ENCODE peak calls at places on chromosomes 4 and X, in six cellular contexts. B is breast epithelium, W is thyroid gland, X is IMR-90, V is upper lobe of left lung, M is stomach. Q is an unnamed sample.

GRCh38 chr4:26806331-26806730 is 54.3 kb upstream of the STIM2 start:
- DNase-seq in B (no peak), W (no peak), X (peak; percentile 29), V (no peak), M (no peak), Q (no peak)

GRCh38 chrX:114952696-114953095 is 64.7 kb downstream of the IL13RA2 start:
- DNase-seq in B (no peak), W (no peak), X (no peak), V (no peak), M (no peak), Q (no peak)

GRCh38 chr4:16609170-16609758 is 289.2 kb downstream of the LDB2 start:
- DNase-seq in B (no peak), W (no peak), X (no peak), V (no peak), M (no peak), Q (no peak)

GRCh38 chrX:40253770-40254169 is 156.0 kb upstream of the BCOR start:
- DNase-seq in B (no peak), W (no peak), X (no peak), V (no peak), M (no peak), Q (no peak)

GRCh38 chr4:121597346-121597934 is 99.3 kb downstream of the ANXA5 start:
- DNase-seq in B (no peak), W (no peak), X (peak; percentile 5), V (no peak), M (no peak), Q (no peak)

GRCh38 chrX:137423241-137423640 is 142.7 kb upstream of the ZIC3 start:
- DNase-seq in B (no peak), W (no peak), X (no peak), V (no peak), M (no peak), Q (no peak)

GRCh38 chr4:187268940-187269339 is 545.3 kb upstream of the FAT1 start:
- DNase-seq in B (no peak), W (no peak), X (peak; percentile 85), V (no peak), M (no peak), Q (no peak)

GRCh38 chr4:77181737-77182136 is 24.7 kb downstream of the CCNG2 start:
- DNase-seq in B (no peak), W (no peak), X (no peak), V (no peak), M (no peak), Q (no peak)

GRCh38 chr4:159685406-159686092 is 582.7 kb downstream of the RAPGEF2 start:
- DNase-seq in B (no peak), W (no peak), X (no peak), V (no peak), M (no peak), Q (no peak)

GRCh38 chr4:73345399-73345975 is 58.6 kb upstream of the ALB start:
- DNase-seq in B (no peak), W (no peak), X (no peak), V (no peak), M (no peak), Q (no peak)

GRCh38 chr4:145840162-145840768 is 98.4 kb downstream of the ZNF827 start:
- DNase-seq in B (no peak), W (no peak), X (peak; percentile 38), V (no peak), M (no peak), Q (no peak)

GRCh38 chr4:36310793-36311192 is 29.4 kb downstream of the DTHD1 start:
- DNase-seq in B (no peak), W (no peak), X (no peak), V (no peak), M (no peak), Q (peak; percentile 17)

GRCh38 chr4:86011117-86011516 is 348.7 kb downstream of the MAPK10 start:
- DNase-seq in B (no peak), W (peak; percentile 57), X (peak; percentile 77), V (no peak), M (no peak), Q (peak; percentile 39)

GRCh38 chrX:140525448-140525847 is 20.6 kb upstream of the SOX3 start:
- DNase-seq in B (no peak), W (no peak), X (peak; percentile 64), V (no peak), M (no peak), Q (no peak)

GRCh38 chr4:71609159-71609558 is 174.7 kb downstream of the GC start:
- DNase-seq in B (no peak), W (no peak), X (no peak), V (no peak), M (no peak), Q (no peak)

GRCh38 chrX:18401848-18402213 is 23.6 kb upstream of the CDKL5 start:
- DNase-seq in B (no peak), W (no peak), X (no peak), V (no peak), M (no peak), Q (no peak)

GRCh38 chrX:38552721-38553120 is 8.6 kb upstream of the TSPAN7 start:
- DNase-seq in B (no peak), W (no peak), X (no peak), V (no peak), M (no peak), Q (no peak)

GRCh38 chr4:35300996-35301774 is 943.1 kb downstream of the ARAP2 start:
- DNase-seq in B (no peak), W (no peak), X (no peak), V (no peak), M (no peak), Q (no peak)

GRCh38 chr4:160825644-160826338 is 1338.0 kb downstream of the FSTL5 start:
- DNase-seq in B (no peak), W (no peak), X (no peak), V (no peak), M (no peak), Q (no peak)

GRCh38 chrX:57651169-57651919 is 28.7 kb downstream of the NLRP2B start:
- DNase-seq in B (no peak), W (no peak), X (no peak), V (no peak), M (no peak), Q (no peak)

GRCh38 chrX:40104649-40105015 is 6.9 kb upstream of the BCOR start:
- DNase-seq in B (no peak), W (peak; percentile 50), X (peak; percentile 67), V (no peak), M (peak; percentile 60), Q (peak; percentile 74)

DNA sequence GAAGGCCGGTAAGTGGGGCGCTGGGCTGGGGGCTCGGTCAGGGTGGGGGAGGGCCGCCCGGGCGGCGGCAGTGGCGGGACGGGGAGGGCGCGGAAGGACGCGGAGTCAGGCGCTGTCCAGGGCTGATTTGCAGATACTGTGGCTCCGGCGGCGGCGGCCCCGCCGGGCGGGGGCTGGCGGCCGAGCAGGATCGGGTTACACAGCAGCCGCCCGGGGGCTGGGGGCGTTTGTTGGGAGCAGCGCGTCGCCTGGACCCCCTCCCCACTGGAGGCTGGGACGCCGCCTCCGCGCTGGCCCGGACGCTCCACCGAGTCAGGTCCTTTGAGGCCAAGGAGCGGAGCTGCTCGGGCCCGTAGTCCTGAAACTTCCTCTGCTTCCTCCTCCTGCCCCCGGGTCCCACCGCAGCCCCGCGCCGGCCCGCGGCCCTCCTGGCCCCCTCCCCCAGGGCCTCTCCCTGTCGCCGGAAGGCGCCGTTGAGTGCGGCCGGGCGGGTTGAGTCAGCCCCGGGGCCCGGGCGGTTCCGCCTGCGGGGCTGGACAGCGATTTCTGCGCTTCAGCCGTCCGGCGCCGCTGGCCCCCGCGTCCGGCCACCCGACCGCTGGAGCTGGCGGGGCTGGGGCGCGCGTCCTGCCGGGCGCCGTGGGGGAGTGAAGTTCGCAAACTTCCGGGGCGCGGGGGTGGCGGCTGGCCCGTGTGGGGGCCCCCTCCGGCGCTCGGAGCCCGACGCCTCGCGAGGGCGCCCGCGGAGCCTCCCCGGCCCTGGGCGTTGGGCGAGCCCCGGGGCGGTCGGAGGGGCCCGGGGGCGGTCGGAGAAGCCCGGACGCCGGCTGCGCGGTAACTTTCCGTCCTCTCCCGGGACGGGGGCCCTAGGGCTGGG is 744 bp downstream of the REST start:
- DNase-seq in B (peak; percentile 27), W (peak; percentile 71), X (peak; percentile 68), V (peak; percentile 95), M (peak; percentile 70), Q (peak; percentile 67)
- TF ChIP-seq POLR2A in B (no peak), W (no peak), X (peak; percentile 24), V (peak; percentile 52), M (no peak), Q (peak; percentile 56)

DNA sequence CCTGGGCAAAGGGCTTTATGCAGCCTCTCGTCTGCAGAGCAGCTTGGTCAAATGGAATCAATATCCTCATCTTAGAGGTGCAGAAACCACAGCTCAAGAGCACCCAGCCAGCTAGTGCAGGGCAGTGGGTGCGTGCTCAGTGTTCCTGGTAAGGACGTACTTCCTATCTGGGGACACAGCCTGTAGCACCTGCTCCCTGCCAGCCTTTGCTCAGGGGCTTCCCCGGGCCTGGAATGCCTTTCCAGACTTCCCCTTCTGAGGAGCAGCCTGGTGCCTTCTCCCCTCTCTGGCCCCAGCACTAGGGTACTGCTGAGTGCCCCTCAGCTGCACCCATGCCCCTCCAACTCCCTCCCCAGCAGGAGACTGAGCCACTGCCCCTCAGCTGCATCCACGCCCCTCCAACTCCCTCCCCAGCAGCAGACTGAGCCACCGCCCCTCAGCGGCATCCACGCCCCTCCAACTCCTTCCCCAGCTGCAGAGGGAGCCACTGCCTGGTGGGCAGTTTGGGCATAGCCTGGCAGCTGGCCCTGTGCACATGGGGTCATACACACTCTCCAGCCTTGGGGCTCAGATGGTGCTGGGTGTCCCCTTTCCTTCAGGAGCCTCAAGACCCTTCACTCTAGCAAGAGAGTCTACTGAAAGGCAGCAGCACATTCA is 42.2 kb upstream of the AFAP1 start:
- DNase-seq in B (no peak), W (no peak), X (no peak), V (no peak), M (no peak), Q (no peak)
- TF ChIP-seq POLR2A in B (no peak), W (no peak), X (no peak), V (no peak), M (no peak), Q (no peak)

DNA sequence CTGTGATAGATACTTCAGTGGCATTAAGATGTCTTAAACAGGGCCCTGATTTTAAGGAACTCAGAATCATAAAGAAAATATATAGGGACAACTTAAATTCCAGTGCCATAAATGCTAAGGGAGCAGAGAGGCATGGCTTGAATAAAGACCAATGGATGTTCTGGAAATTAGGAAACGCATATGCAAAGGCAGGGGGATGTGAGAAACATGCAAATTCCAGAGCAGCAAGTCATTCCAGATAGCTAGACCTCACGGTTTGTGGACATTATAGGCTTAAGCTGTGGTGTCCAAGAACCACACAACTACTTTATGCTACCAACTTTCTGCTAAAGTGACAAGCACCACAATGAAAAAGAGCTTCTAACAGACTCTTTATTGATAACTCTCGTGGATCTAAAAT is 132.6 kb upstream of the ANK2 start:
- DNase-seq in B (no peak), W (no peak), X (peak; percentile 18), V (no peak), M (no peak), Q (no peak)
- TF ChIP-seq POLR2A in B (no peak), W (no peak), X (no peak), V (no peak), M (no peak), Q (no peak)

DNA sequence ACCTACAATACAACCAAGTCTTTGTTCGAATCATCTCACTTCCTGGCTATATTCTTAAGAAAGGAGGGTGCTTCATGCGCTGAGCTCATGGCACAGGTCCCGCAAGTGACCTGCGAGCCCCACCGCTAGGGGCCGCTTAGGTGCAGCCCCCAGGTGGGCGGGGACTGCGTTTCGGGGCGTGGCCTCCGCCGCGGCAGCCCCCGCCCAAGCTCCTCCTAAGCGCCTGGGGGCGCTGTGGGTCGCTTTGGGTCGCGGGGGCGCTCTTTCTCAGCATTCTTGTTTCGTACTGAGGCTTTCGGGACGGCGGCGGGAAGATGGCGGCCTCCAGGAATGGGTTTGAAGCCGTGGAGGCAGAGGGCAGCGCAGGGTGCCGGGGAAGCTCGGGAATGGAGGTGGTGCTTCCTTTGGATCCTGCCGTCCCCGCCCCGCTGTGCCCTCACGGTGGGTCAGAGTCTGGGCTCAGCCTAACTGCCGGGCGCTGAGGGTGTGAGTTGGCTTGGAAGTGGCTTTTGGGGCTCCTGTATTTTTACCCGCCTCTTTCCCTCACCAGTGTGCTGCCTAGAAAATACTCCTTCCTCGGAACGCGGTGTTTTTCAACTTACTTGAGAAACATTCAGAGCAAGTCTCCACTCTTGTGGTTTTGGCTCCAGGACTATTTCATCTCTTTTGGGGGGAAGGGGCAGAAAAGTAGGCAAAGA is at the start of gene ZCCHC4:
- DNase-seq in B (peak; percentile 84), W (peak; percentile 91), X (peak; percentile 90), V (peak; percentile 97), M (peak; percentile 94), Q (peak; percentile 92)
- TF ChIP-seq POLR2A in B (no peak), W (peak; percentile 46), X (peak; percentile 63), V (peak; percentile 41), M (no peak), Q (peak; percentile 83)

Q was measured in adrenal gland.